ENCODE peak calls at places on chromosomes 6 and 20, in six cellular contexts. P is lung, M is gastrocnemius medialis, B is adrenal gland, D is A673, I is mesothelial cell of epicardium. U is an unnamed sample.

GRCh38 chr6:13147396-13148181 is 180.7 kb downstream of the TBC1D7 start:
- DNase-seq in P (no peak), M (no peak), B (no peak), D (no peak), I (no peak), U (no peak)

GRCh38 chr20:36435799-36436541 is 105.3 kb upstream of the MYL9 start:
- DNase-seq in P (peak; percentile 89), M (peak; percentile 37), B (peak; percentile 94), D (peak; percentile 82), I (peak; percentile 47), U (peak; percentile 71)

GRCh38 chr6:6932341-6932740 is 175.4 kb upstream of the RREB1 start:
- DNase-seq in P (no peak), M (no peak), B (no peak), D (no peak), I (no peak), U (no peak)

GRCh38 chr6:17846762-17847161 is 140.0 kb upstream of the NUP153 start:
- DNase-seq in P (no peak), M (no peak), B (no peak), D (no peak), I (no peak), U (no peak)

GRCh38 chr6:91653954-91654843 is 1067.3 kb upstream of the MAP3K7 start:
- DNase-seq in P (no peak), M (no peak), B (no peak), D (no peak), I (no peak), U (no peak)

GRCh38 chr6:45388328-45388727 is 10.6 kb upstream of the SUPT3H start:
- DNase-seq in P (no peak), M (no peak), B (no peak), D (no peak), I (no peak), U (peak; percentile 23)

GRCh38 chr6:28657367-28657755 is 131.7 kb downstream of the GPX5 start:
- DNase-seq in P (no peak), M (no peak), B (no peak), D (peak; percentile 17), I (no peak), U (no peak)

GRCh38 chr20:36575066-36575743 is 1.8 kb downstream of the TGIF2 start:
- DNase-seq in P (peak; percentile 36), M (no peak), B (peak; percentile 77), D (peak; percentile 86), I (peak; percentile 48), U (peak; percentile 74)

GRCh38 chr20:59754551-59754950 is 150.2 kb downstream of the PHACTR3 start:
- DNase-seq in P (no peak), M (no peak), B (no peak), D (no peak), I (no peak), U (no peak)

GRCh38 chr6:22444335-22444734 is 125.0 kb upstream of the HDGFL1 start:
- DNase-seq in P (no peak), M (no peak), B (no peak), D (no peak), I (no peak), U (no peak)

GRCh38 chr6:149895702-149896310 is 2.1 kb downstream of the RAET1E start:
- DNase-seq in P (peak; percentile 49), M (peak; percentile 78), B (peak; percentile 76), D (peak; percentile 95), I (no peak), U (peak; percentile 41)

GRCh38 chr20:12682613-12683012 is 326.2 kb upstream of the SPTLC3 start:
- DNase-seq in P (no peak), M (no peak), B (no peak), D (no peak), I (no peak), U (no peak)

GRCh38 chr6:15530411-15530810 is 132.4 kb downstream of the DTNBP1 start:
- DNase-seq in P (no peak), M (no peak), B (no peak), D (no peak), I (no peak), U (no peak)

GRCh38 chr6:152110878-152111820 is 303.7 kb downstream of the ESR1 start:
- DNase-seq in P (no peak), M (peak; percentile 76), B (peak; percentile 66), D (no peak), I (no peak), U (peak; percentile 97)

GRCh38 chr20:568865-569415 is 25.4 kb upstream of the CSNK2A1 start:
- DNase-seq in P (no peak), M (no peak), B (no peak), D (no peak), I (no peak), U (no peak)

GRCh38 chr20:48606117-48606840 is 221.5 kb downstream of the PREX1 start:
- DNase-seq in P (no peak), M (no peak), B (peak; percentile 4), D (no peak), I (no peak), U (no peak)

GRCh38 chr20:62409935-62410741 is 3.1 kb upstream of the CABLES2 start:
- DNase-seq in P (peak; percentile 70), M (no peak), B (peak; percentile 88), D (peak; percentile 64), I (peak; percentile 53), U (no peak)

GRCh38 chr6:150940951-150941350 is 75.4 kb downstream of the MTHFD1L start:
- DNase-seq in P (no peak), M (no peak), B (peak; percentile 24), D (peak; percentile 19), I (no peak), U (peak; percentile 86)

GRCh38 chr6:46222286-46222685 is 51.5 kb upstream of the ENPP5 start:
- DNase-seq in P (no peak), M (no peak), B (no peak), D (no peak), I (no peak), U (no peak)

GRCh38 chr6:6003334-6004146 is 3.2 kb downstream of the NRN1 start:
- DNase-seq in P (no peak), M (no peak), B (no peak), D (peak; percentile 80), I (no peak), U (no peak)

GRCh38 chr6:105112577-105112976 is 67.2 kb downstream of the POPDC3 start:
- DNase-seq in P (no peak), M (no peak), B (no peak), D (no peak), I (no peak), U (no peak)

GRCh38 chr6:158316022-158316421 is 3.8 kb downstream of the TULP4 start:
- DNase-seq in P (no peak), M (no peak), B (no peak), D (no peak), I (no peak), U (no peak)

GRCh38 chr6:55443238-55444134 is 116.2 kb downstream of the GFRAL start:
- DNase-seq in P (no peak), M (no peak), B (no peak), D (no peak), I (no peak), U (peak; percentile 3)

GRCh38 chr20:87372-87771 is at the start of gene DEFB125:
- DNase-seq in P (no peak), M (no peak), B (no peak), D (no peak), I (no peak), U (no peak)

GRCh38 chr6:137652961-137653697 is 158.9 kb upstream of the OLIG3 start:
- DNase-seq in P (no peak), M (no peak), B (no peak), D (no peak), I (no peak), U (no peak)

GRCh38 chr6:113927001-113927400 is 43.9 kb downstream of the HDAC2 start:
- DNase-seq in P (no peak), M (no peak), B (no peak), D (no peak), I (no peak), U (no peak)

GRCh38 chr20:49381558-49382493 is 100.6 kb downstream of the KCNB1 start:
- DNase-seq in P (peak; percentile 52), M (peak; percentile 66), B (peak; percentile 68), D (peak; percentile 45), I (peak; percentile 24), U (peak; percentile 9)

DNA sequence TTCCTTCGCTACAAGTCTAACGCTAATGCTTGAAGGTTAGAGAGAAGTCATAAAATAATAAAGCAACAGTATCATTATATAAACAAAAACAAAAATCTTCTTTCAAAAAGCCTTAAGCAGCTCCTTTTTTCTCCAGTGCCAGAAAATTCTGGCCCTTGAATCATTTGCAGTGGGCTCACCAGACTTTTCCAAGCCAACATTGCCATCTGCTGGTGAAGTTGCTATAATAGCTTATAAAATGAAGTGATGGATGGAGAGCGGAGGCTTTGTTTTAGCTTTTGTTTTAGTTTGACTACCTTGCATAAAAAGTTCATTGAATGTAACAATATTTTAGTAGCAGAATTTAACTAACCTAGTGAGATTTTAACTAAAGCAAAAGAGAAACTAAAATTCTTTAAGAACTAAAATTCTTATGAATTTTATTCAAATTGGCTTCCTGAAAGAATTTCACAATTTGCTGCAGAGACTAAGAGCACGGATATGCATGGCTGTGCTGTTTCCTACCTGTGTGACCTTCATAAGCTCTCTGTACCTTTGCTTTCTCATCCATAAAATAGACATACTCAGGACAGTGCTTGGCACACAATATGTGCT is 44.8 kb upstream of the SLC2A12 start:
- DNase-seq in P (peak; percentile 68), M (no peak), B (peak; percentile 79), D (peak; percentile 80), I (peak; percentile 25), U (peak; percentile 78)
- TF ChIP-seq CTCF in P (peak; percentile 64), M (peak; percentile 67), B (peak; percentile 56), D (peak; percentile 70), I (peak; percentile 76), U (peak; percentile 60)

DNA sequence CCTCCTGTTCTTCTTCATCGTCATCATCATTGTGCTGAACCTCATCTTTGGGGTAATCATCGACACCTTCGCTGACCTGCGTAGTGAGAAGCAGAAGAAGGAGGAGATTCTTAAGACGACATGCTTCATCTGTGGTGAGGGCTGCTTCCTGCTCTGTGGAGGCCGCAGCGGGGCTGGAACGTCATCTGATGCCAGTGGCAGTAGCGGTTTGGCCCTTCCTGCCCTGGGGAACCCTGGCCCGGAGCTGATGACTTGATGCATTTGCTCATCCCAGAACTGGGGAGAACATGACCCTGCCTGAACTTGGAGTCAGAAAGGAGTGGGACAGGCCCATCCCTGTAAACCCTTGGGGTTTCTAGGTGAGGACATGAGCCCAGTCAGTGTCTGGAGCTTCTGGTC is 18.7 kb downstream of the UQCC2 start:
- DNase-seq in P (no peak), M (no peak), B (no peak), D (no peak), I (no peak), U (no peak)
- TF ChIP-seq CTCF in P (no peak), M (no peak), B (no peak), D (no peak), I (no peak), U (no peak)

DNA sequence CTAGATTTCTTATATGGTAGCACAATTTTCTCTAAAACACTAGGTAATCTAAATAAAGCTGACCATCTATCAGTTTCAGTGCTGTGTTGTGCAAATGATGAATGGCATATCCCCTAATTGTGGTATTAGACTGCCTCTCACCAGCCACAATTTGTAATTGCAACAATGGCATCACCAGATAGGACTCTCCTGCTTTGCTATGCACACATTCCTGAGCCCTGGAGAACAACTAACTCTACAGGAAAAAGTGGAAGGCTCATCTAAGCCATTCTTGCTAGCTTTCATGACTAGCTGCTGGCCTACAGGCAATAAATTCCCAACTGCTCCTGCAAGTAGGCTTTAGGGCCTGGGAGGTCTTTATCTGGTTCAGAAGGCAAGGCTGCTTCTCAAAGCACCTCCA is 974.1 kb downstream of the EYS start:
- DNase-seq in P (no peak), M (no peak), B (no peak), D (no peak), I (no peak), U (peak; percentile 43)
- TF ChIP-seq CTCF in P (no peak), M (no peak), B (no peak), D (peak; percentile 17), I (no peak), U (peak; percentile 49)

GRCh38 chr6:96391776-96392175 is 129.8 kb upstream of the UFL1 start:
- DNase-seq in P (no peak), M (no peak), B (no peak), D (peak; percentile 56), I (no peak), U (no peak)

GRCh38 chr6:96394727-96395126 is 126.9 kb upstream of the UFL1 start:
- DNase-seq in P (no peak), M (no peak), B (no peak), D (no peak), I (no peak), U (no peak)
- TF ChIP-seq CTCF in P (no peak), M (no peak), B (peak; percentile 31), D (peak; percentile 26), I (no peak), U (no peak)